ENCODE peak calls at places on chromosomes 13 and 19, in four cellular contexts. Y is PC-9, Q is heart left ventricle, R is dorsolateral prefrontal cortex. S is an unnamed sample.

GRCh38 chr13:98022210-98022609 is 68.7 kb downstream of the IPO5 start:
- DNase-seq in Y (no peak), Q (peak; percentile 52), R (no peak), S (no peak)

GRCh38 chr19:4182082-4182926 is at the start of the genes ANKRD24 and SIRT6:
- DNase-seq in Y (peak; percentile 82), Q (peak; percentile 97), R (peak; percentile 97), S (peak; percentile 97)

GRCh38 chr13:71695662-71696061 is 171.3 kb downstream of the DACH1 start:
- DNase-seq in Y (no peak), Q (no peak), R (no peak), S (no peak)

GRCh38 chr13:87536499-87536898 is 134.7 kb upstream of the SLITRK5 start:
- DNase-seq in Y (no peak), Q (no peak), R (no peak), S (no peak)

GRCh38 chr13:84037937-84038464 is 155.7 kb upstream of the SLITRK1 start:
- DNase-seq in Y (no peak), Q (no peak), R (no peak), S (no peak)

GRCh38 chr19:29834991-29835390 is 23.2 kb downstream of the CCNE1 start:
- DNase-seq in Y (peak; percentile 99), Q (no peak), R (no peak), S (no peak)

GRCh38 chr19:33748231-33748630 is 48.4 kb upstream of the KCTD15 start:
- DNase-seq in Y (no peak), Q (no peak), R (no peak), S (no peak)

GRCh38 chr13:50589139-50589538 is 254.4 kb downstream of the DLEU7 start:
- DNase-seq in Y (no peak), Q (peak; percentile 35), R (no peak), S (no peak)

DNA sequence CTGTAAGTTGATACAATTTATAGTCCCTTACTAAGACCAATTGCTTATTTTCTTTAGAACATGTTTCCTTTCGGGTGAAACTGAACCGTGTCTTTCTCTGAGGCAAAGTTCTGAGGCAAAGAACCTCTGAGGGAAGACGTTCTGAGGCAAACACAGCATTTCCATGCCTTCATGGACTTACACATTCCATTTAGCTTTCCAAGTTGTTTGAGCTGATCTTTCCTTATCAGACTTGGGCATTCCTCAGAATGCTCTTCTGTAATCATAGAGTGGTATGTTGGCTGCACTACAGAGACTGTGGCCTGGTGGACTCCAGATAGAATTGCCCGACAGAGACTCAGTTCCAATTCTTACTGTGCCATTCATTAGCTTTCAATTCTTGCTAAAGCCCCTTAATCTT is 579.0 kb downstream of the KCTD12 start:
- DNase-seq in Y (no peak), Q (no peak), R (no peak), S (no peak)
- TF ChIP-seq CTCF in Y (no peak), Q (no peak), R (no peak), S (no peak)

DNA sequence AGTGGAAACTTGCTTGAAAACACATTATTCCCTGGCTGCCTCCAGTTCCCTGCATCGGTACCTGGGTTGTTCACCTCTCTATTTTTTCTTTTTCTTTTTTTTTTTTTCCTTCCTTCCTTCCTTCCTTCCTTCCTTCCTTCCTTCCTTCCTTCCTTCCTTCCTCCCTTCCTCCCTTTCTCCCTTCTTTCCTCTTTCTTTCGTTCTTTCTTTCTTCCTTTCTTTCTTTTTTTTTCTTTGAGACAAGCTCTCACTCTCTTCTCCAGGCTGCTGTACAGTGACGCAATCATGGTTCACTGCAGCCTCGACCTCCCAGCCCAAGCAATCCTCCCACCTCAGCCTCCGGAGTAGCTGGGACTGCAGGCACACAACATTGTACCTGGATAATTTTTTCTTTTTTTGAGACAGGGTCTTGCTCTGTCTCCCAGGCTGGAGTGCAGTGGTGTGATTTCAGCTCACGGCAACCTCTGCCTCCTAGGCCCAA is 3.4 kb upstream of the RASAL3 start:
- DNase-seq in Y (no peak), Q (no peak), R (no peak), S (no peak)
- H3K27ac ChIP-seq in Y (no peak overlapping the region), Q (no peak overlapping the region), R (no peak overlapping the region), S (no peak overlapping the region)

GRCh38 chr13:32316476-32316875 is 1.2 kb downstream of the BRCA2 start:
- DNase-seq in Y (no peak), Q (no peak), R (no peak), S (no peak)
- H3K4me3 ChIP-seq in Y (peak overlapping the region; percentile 95), Q (peak overlapping the region; percentile 81), R (peak overlapping the region; percentile 76), S (no peak overlapping the region)

DNA sequence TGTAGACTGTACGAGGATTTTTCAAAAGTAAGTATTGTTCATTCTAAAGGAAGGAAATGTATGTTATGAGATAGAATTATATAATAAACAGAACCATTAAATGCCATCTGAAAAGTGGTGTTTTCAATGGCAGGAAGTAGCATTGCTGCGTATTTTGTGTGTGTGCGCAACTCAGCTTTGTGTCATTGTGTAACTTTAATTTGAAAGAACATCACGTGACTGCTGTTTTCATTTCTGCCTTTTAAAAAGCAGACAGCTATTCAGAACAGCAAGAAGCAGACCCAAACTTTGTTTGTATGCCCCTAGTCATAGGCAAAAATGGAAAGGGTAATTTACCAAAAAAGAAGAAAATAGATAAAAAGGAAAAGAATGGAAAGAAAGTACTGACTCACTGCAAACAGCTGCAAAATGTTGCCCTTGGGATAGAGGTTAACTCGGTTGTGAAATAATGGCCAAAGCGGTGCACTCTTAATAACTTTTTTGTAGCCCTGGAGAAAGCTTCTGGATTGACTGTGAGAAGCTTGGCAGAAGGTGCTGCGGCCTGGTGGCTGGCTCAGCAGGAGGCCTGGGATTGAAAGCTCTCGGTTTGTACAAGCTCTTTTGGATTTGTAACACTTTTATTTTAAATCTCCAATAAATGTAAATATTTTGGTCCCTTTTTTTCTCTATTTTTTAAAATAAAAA is 97.3 kb downstream of the GGACT start:
- DNase-seq in Y (no peak), Q (peak; percentile 45), R (no peak), S (no peak)
- TF ChIP-seq CTCF in Y (no peak), Q (peak; percentile 25), R (no peak), S (no peak)

DNA sequence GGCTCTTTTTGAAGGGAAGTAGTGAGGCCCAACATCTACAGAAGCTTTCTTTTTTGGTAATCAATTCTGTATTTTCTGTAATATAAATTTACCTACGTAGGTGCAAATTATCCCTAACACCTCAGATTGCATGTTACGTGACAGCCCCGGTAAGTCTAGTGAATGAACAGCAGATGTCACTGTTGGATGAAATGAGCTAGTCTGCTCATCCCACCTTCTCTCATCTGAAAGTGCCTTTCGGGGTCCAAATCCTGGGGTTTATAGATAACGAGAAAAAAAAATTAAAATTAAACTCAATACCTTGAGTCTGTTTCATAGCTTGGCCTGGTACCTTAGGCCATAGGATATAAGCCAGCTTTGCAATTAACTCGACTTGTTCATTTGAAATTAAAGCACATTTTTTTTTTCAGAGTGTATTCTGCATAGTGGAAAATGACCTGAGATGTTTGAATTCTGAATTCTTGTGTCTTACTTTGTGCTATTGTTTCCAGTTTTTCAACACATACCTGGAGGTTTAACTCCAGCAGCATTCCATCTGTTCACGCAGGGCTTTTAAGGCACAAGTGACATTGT is 548.2 kb downstream of the GPC5 start:
- DNase-seq in Y (no peak), Q (no peak), R (no peak), S (no peak)
- H3K27ac ChIP-seq in Y (no peak overlapping the region), Q (no peak overlapping the region), R (no peak overlapping the region), S (no peak overlapping the region)

DNA sequence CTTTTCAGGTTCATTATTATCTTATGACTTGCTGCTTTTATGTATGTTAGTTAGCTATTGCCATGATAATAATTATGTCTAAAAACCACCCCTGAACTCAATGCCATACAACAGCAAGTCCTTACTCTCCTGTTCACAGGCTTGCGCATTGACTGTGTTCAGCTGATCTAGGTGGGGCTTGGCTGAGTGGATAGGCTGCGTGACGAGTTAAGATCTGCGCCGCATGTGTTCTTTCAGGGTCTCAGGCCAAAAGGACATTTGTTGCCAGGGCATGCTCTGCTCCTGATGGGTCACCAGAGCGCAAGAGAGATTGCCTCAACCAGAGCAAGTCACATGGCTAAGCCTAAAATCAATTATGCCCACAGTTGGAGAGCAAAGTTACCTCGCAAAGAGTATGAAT is 859 bp downstream of the ZNF568 start:
- DNase-seq in Y (no peak), Q (peak; percentile 24), R (no peak), S (no peak)
- H3K4me3 ChIP-seq in Y (peak overlapping the region; percentile 80), Q (peak overlapping the region; percentile 85), R (peak overlapping the region; percentile 96), S (peak overlapping the region; percentile 96)

GRCh38 chr13:41405367-41405766 is 52.0 kb upstream of the RGCC start:
- DNase-seq in Y (no peak), Q (no peak), R (no peak), S (no peak)

GRCh38 chr13:41398494-41399190 is 58.7 kb upstream of the RGCC start:
- DNase-seq in Y (no peak), Q (no peak), R (no peak), S (no peak)

GRCh38 chr13:41402695-41403511 is 54.4 kb upstream of the RGCC start:
- DNase-seq in Y (no peak), Q (no peak), R (no peak), S (no peak)

GRCh38 chr13:41403983-41404382 is 53.4 kb upstream of the RGCC start:
- DNase-seq in Y (no peak), Q (no peak), R (no peak), S (no peak)

GRCh38 chr13:41401371-41401770 is 56.0 kb upstream of the RGCC start:
- DNase-seq in Y (no peak), Q (no peak), R (no peak), S (no peak)
- TF ChIP-seq CTCF in Y (no peak), Q (no peak), R (no peak), S (no peak)

S was measured in right lobe of liver.